ENCODE peak calls at places on chromosomes 6 and 20, in nine cellular contexts. One of them, this sample, is unnamed.

GRCh38 chr6:44284119-44284518 is 13.9 kb downstream of the TMEM151B start:
- DNase-seq in T-helper 2 cell: no peak
- DNase-seq in activated CD8-positive, alpha-beta memory T cell treated with anti-CD3 and anti-CD28 coated beads, Interleukin-2, amount 50 U/mL, for 48 hours: no peak
- DNase-seq in effector memory CD8-positive, alpha-beta T cell: no peak
- DNase-seq in ecto neural progenitor cell: no peak
- DNase-seq in substantia nigra: no peak
- DNase-seq in heart left ventricle: no peak
- DNase-seq in ACHN: no peak
- DNase-seq in lower leg skin: no peak
- DNase-seq in this sample: no peak

GRCh38 chr20:50580016-50580747 is 70.0 kb downstream of the PTPN1 start:
- DNase-seq in T-helper 2 cell: no peak
- DNase-seq in heart left ventricle: peak; percentile 66
- DNase-seq in lower leg skin: peak; percentile 92
- DNase-seq in ACHN: peak; percentile 41
- DNase-seq in substantia nigra: peak; percentile 36
- DNase-seq in activated CD8-positive, alpha-beta memory T cell treated with anti-CD3 and anti-CD28 coated beads, Interleukin-2, amount 50 U/mL, for 48 hours: peak; percentile 81
- DNase-seq in effector memory CD8-positive, alpha-beta T cell: peak; percentile 38
- DNase-seq in ecto neural progenitor cell: peak; percentile 79
- DNase-seq in this sample: no peak

GRCh38 chr6:34305982-34306702 is 57.3 kb upstream of the SMIM29 start:
- DNase-seq in lower leg skin: no peak
- DNase-seq in effector memory CD8-positive, alpha-beta T cell: no peak
- DNase-seq in ACHN: no peak
- DNase-seq in ecto neural progenitor cell: no peak
- DNase-seq in heart left ventricle: peak; percentile 44
- DNase-seq in substantia nigra: no peak
- DNase-seq in T-helper 2 cell: no peak
- DNase-seq in activated CD8-positive, alpha-beta memory T cell treated with anti-CD3 and anti-CD28 coated beads, Interleukin-2, amount 50 U/mL, for 48 hours: no peak
- DNase-seq in this sample: peak; percentile 46

GRCh38 chr20:54649511-54649962 is 174.1 kb downstream of the DOK5 start:
- DNase-seq in T-helper 2 cell: no peak
- DNase-seq in effector memory CD8-positive, alpha-beta T cell: peak; percentile 9
- DNase-seq in ecto neural progenitor cell: peak; percentile 86
- DNase-seq in lower leg skin: peak; percentile 93
- DNase-seq in substantia nigra: peak; percentile 24
- DNase-seq in activated CD8-positive, alpha-beta memory T cell treated with anti-CD3 and anti-CD28 coated beads, Interleukin-2, amount 50 U/mL, for 48 hours: peak; percentile 85
- DNase-seq in heart left ventricle: peak; percentile 68
- DNase-seq in ACHN: peak; percentile 69
- DNase-seq in this sample: peak; percentile 51

GRCh38 chr20:19531446-19531845 is 226.6 kb upstream of the RIN2 start:
- DNase-seq in ecto neural progenitor cell: no peak
- DNase-seq in activated CD8-positive, alpha-beta memory T cell treated with anti-CD3 and anti-CD28 coated beads, Interleukin-2, amount 50 U/mL, for 48 hours: no peak
- DNase-seq in heart left ventricle: no peak
- DNase-seq in lower leg skin: peak; percentile 8
- DNase-seq in ACHN: no peak
- DNase-seq in effector memory CD8-positive, alpha-beta T cell: no peak
- DNase-seq in T-helper 2 cell: no peak
- DNase-seq in substantia nigra: no peak
- DNase-seq in this sample: no peak

GRCh38 chr6:129317931-129318820 is 391.8 kb downstream of the ARHGAP18 start:
- DNase-seq in activated CD8-positive, alpha-beta memory T cell treated with anti-CD3 and anti-CD28 coated beads, Interleukin-2, amount 50 U/mL, for 48 hours: no peak
- DNase-seq in substantia nigra: no peak
- DNase-seq in heart left ventricle: no peak
- DNase-seq in T-helper 2 cell: no peak
- DNase-seq in ecto neural progenitor cell: no peak
- DNase-seq in ACHN: no peak
- DNase-seq in effector memory CD8-positive, alpha-beta T cell: no peak
- DNase-seq in lower leg skin: no peak
- DNase-seq in this sample: no peak

GRCh38 chr6:43267619-43268347 is 24.5 kb downstream of the TTBK1 start:
- DNase-seq in lower leg skin: no peak
- DNase-seq in substantia nigra: no peak
- DNase-seq in effector memory CD8-positive, alpha-beta T cell: no peak
- DNase-seq in T-helper 2 cell: no peak
- DNase-seq in ACHN: no peak
- DNase-seq in ecto neural progenitor cell: no peak
- DNase-seq in heart left ventricle: no peak
- DNase-seq in activated CD8-positive, alpha-beta memory T cell treated with anti-CD3 and anti-CD28 coated beads, Interleukin-2, amount 50 U/mL, for 48 hours: no peak
- DNase-seq in this sample: peak; percentile 91

GRCh38 chr6:38404900-38405556 is 234.7 kb downstream of the BTBD9 start:
- DNase-seq in activated CD8-positive, alpha-beta memory T cell treated with anti-CD3 and anti-CD28 coated beads, Interleukin-2, amount 50 U/mL, for 48 hours: no peak
- DNase-seq in T-helper 2 cell: no peak
- DNase-seq in effector memory CD8-positive, alpha-beta T cell: no peak
- DNase-seq in substantia nigra: no peak
- DNase-seq in ecto neural progenitor cell: no peak
- DNase-seq in ACHN: no peak
- DNase-seq in heart left ventricle: no peak
- DNase-seq in lower leg skin: no peak
- DNase-seq in this sample: no peak

This sample was measured in NCI-H2029 treated with DMSO at 0.1 percent for 48 hours.